ENCODE peak calls at places on chromosomes 4 and X, in four cellular contexts. U, Y, P and A are unnamed samples.

GRCh38 chr4:57102050-57102564 is 8.1 kb downstream of the IGFBP7 start:
- DNase-seq in U (peak), P (no peak), Y (no peak), A (no peak)

GRCh38 chrX:152313529-152314302 is 137.4 kb downstream of the GABRA3 start:
- DNase-seq in P (no peak), Y (no peak), U (no peak), A (no peak)

GRCh38 chrX:39813631-39814246 is 284.0 kb downstream of the BCOR start:
- DNase-seq in Y (no peak), U (peak), P (peak), A (no peak)

GRCh38 chrX:54481751-54482150 is 14.3 kb downstream of the FGD1 start:
- DNase-seq in Y (no peak), P (no peak), U (no peak), A (no peak)

GRCh38 chr4:150164956-150165355 is 86.7 kb downstream of the DCLK2 start:
- DNase-seq in Y (no peak), U (no peak), P (no peak), A (no peak)

GRCh38 chrX:132401935-132402334 is 86.9 kb downstream of the MBNL3 start:
- DNase-seq in U (no peak), P (no peak), Y (no peak), A (no peak)

GRCh38 chr4:77025643-77026321 is 50.0 kb downstream of the CCNI start:
- DNase-seq in P (no peak), U (no peak), Y (no peak), A (no peak)

GRCh38 chrX:37320541-37321203 is 28.5 kb upstream of the PRRG1 start:
- DNase-seq in Y (no peak), P (no peak), U (no peak), A (no peak)

GRCh38 chr4:4327652-4328121 is 37.6 kb downstream of the ZBTB49 start:
- DNase-seq in U (peak), Y (peak), P (no peak), A (peak)

GRCh38 chrX:153411255-153411987 is at the start of gene ZFP92:
- DNase-seq in U (no peak), P (no peak), Y (no peak), A (peak)

GRCh38 chrX:50814701-50815476 is 895 bp upstream of the SHROOM4 start:
- DNase-seq in P (no peak), U (no peak), Y (no peak), A (no peak)

GRCh38 chr4:53127365-53127764 is 238.5 kb downstream of the SCFD2 start:
- DNase-seq in P (no peak), U (no peak), Y (no peak), A (no peak)

GRCh38 chrX:72478351-72478750 is 94.3 kb downstream of the HDAC8 start:
- DNase-seq in Y (no peak), U (no peak), P (no peak), A (no peak)

GRCh38 chr4:160352637-160353036 is 1249.8 kb downstream of the RAPGEF2 start:
- DNase-seq in Y (no peak), U (no peak), P (no peak), A (no peak)

GRCh38 chr4:141782205-141782604 is 145.8 kb downstream of the IL15 start:
- DNase-seq in U (no peak), Y (no peak), P (no peak), A (no peak)

GRCh38 chr4:36676139-36677050 is 395.0 kb downstream of the DTHD1 start:
- DNase-seq in U (no peak), Y (no peak), P (no peak), A (no peak)

GRCh38 chrX:100863326-100863854 is 10.8 kb downstream of the NOX1 start:
- DNase-seq in P (no peak), Y (no peak), U (no peak), A (no peak)

GRCh38 chr4:81343536-81343935 is 128.2 kb downstream of the RASGEF1B start:
- DNase-seq in P (no peak), U (no peak), Y (no peak), A (no peak)

GRCh38 chr4:74161676-74162450 is 3.9 kb downstream of the MTHFD2L start:
- DNase-seq in Y (no peak), U (no peak), P (no peak), A (no peak)

GRCh38 chr4:121256887-121257426 is 92.8 kb upstream of the TNIP3 start:
- DNase-seq in U (no peak), Y (no peak), P (no peak), A (no peak)

GRCh38 chrX:40402771-40403533 is 177.8 kb upstream of the ATP6AP2 start:
- DNase-seq in U (peak), Y (no peak), P (no peak), A (peak)

GRCh38 chr4:184168406-184169019 is 49.2 kb downstream of the ENPP6 start:
- DNase-seq in Y (peak), U (peak), P (peak), A (peak)

GRCh38 chr4:1407657-1408333 is 1.6 kb upstream of the NKX1-1 start:
- DNase-seq in P (no peak), Y (no peak), U (peak), A (no peak)

GRCh38 chr4:174578366-174578765 is 56.1 kb upstream of the HPGD start:
- DNase-seq in P (no peak), U (no peak), Y (no peak), A (no peak)

GRCh38 chrX:121496966-121497365 is 449.6 kb downstream of the GLUD2 start:
- DNase-seq in Y (no peak), U (no peak), P (no peak), A (no peak)

GRCh38 chr4:98614655-98615054 is 43.8 kb downstream of the TSPAN5 start:
- DNase-seq in P (no peak), U (no peak), Y (no peak), A (no peak)

GRCh38 chrX:63746278-63746677 is 38.7 kb downstream of the ARHGEF9 start:
- DNase-seq in Y (no peak), P (no peak), U (no peak), A (no peak)

GRCh38 chrX:8815460-8816065 is 14.4 kb upstream of the FAM9A start:
- DNase-seq in Y (peak), P (no peak), U (no peak), A (no peak)

GRCh38 chr4:27251788-27252187 is 391.1 kb downstream of the STIM2 start:
- DNase-seq in P (no peak), Y (no peak), U (no peak), A (no peak)

GRCh38 chrX:99242001-99242400 is 1168.1 kb downstream of the PCDH19 start:
- DNase-seq in U (no peak), P (peak), Y (no peak), A (no peak)

GRCh38 chr4:66691101-66691500 is 854.2 kb downstream of the CENPC start:
- DNase-seq in P (no peak), U (no peak), Y (no peak), A (no peak)

GRCh38 chr4:16226816-16227461 is 668 bp upstream of the TAPT1 start:
- DNase-seq in P (peak), U (peak), Y (peak), A (peak)

GRCh38 chrX:74925210-74926088 is at the start of gene NEXMIF:
- DNase-seq in Y (no peak), U (peak), P (peak), A (no peak)

GRCh38 chr4:152678841-152679240 is 956 bp downstream of the TMEM154 start:
- DNase-seq in P (no peak), Y (no peak), U (no peak), A (no peak)

GRCh38 chr4:152682143-152682542 is 2.3 kb upstream of the TMEM154 start:
- DNase-seq in P (no peak), U (no peak), Y (no peak), A (no peak)

GRCh38 chr4:152680988-152681731 is 1.4 kb upstream of the TMEM154 start:
- DNase-seq in Y (no peak), U (no peak), P (no peak), A (peak)

GRCh38 chr4:152676052-152676854 is 3.5 kb downstream of the TMEM154 start:
- DNase-seq in U (no peak), Y (no peak), P (no peak), A (no peak)

GRCh38 chr4:152679414-152680281 is at the start of gene TMEM154:
- DNase-seq in U (peak), P (peak), Y (peak), A (peak)
- TF ChIP-seq CTCF in U (no peak), P (no peak), Y (no peak), A (no peak)

DNA sequence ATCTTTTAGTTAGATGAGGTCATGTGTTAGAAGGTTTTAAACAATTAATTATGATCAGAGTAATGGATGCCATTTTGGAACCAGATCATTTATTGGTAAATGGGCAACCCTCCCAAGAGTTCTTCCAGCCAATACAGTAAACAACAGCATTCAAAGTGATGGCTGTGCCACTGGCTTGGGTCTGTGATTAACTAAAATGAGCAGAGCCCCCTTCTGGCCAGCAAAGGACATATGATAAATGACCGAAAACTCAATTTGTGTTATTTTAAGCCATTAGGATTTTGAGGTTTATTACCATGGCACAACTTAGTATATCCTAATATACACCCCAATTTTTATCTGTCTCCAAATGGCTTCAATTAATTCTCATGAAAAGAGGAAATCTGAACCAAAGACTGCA is 90.8 kb upstream of the NPFFR2 start:
- DNase-seq in Y (peak), P (no peak), U (no peak), A (no peak)
- TF ChIP-seq CTCF in Y (peak), P (peak), U (no peak), A (peak)

GRCh38 chr4:43047044-43047443 is 154.5 kb downstream of the GRXCR1 start:
- DNase-seq in U (no peak), Y (no peak), P (no peak), A (no peak)

DNA sequence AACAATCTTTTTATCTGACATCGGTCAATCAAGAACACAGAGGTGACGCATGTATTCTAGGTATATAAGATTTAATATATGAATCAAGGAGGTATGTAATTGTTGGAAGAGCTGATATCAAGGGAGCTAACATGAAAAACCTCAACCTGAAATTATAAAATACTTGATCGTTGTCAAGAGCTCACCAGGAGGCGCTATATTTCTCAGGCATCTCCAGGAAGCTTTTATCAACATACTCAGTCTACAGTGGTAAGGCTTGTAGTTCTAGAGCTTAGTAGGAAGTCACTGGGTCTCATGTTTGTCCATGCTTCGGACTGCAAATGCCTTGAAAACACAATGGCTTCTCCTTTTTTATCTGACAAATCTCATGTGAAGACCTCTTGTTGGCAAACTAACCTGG is 156.1 kb downstream of the GRXCR1 start:
- DNase-seq in P (no peak), U (no peak), Y (no peak), A (no peak)
- TF ChIP-seq CTCF in P (no peak), U (no peak), Y (no peak), A (no peak)

DNA sequence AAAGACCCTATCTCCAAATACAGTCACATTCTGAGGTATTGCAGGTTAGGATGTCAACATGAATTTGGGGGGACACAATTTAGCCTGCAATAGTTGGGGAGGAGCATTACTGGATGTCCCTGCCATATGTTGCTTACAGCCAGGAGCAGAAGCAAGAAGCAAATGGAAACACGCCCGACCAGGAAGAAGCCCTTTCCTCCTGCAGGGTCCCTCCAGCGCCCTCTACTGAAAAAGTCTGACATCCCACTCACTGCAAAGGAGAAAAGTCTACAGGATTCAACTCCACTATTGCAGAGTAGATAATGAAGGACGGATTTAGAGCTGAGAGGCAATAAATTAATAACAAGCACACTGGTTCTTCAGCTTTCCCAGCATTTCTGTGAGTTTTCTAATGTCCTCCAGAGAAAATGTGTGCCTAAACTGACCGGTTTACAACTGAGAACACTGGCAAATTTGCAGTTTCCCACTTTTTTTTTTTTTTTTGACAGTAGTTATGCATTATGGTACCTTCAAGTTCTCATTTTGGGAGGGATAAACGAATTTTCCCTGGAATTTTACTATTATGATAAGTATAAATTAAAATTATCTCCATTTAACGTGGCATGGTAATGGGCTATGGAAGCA is 31.7 kb downstream of the COQ2 start:
- DNase-seq in U (no peak), Y (peak), P (no peak), A (peak)
- TF ChIP-seq CTCF in U (peak), Y (peak), P (peak), A (peak)

DNA sequence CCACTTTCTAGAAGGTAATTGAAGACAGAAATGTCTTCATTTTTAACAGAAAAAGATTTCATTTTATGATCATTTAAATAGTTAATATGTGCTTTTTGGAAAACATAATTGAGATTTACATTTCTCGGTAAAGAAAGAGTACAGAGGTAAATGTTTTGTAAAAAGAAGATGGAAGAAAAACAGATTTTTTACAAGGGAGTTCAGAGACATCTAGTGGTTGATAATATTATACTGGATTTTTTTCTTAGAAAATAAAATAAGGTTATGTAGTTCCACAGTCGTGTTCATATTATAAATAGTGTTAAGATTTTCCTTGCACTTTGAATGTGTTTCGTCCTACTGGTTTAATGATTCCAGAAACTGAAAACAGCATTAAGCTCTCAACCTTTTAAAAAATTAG is 60.6 kb downstream of the SMARCA1 start:
- DNase-seq in U (no peak), Y (no peak), P (no peak), A (no peak)
- TF ChIP-seq CTCF in U (no peak), Y (peak), P (no peak), A (no peak)

GRCh38 chr4:84264652-84265051 is 234.4 kb downstream of the NKX6-1 start:
- DNase-seq in U (no peak), Y (no peak), P (no peak), A (no peak)

GRCh38 chr4:84254537-84254936 is 244.6 kb downstream of the NKX6-1 start:
- DNase-seq in P (no peak), Y (no peak), U (no peak), A (no peak)

GRCh38 chr4:84263415-84263814 is 235.7 kb downstream of the NKX6-1 start:
- DNase-seq in Y (no peak), P (no peak), U (no peak), A (no peak)

GRCh38 chr4:84260495-84260894 is 238.6 kb downstream of the NKX6-1 start:
- DNase-seq in Y (no peak), P (no peak), U (no peak), A (no peak)

DNA sequence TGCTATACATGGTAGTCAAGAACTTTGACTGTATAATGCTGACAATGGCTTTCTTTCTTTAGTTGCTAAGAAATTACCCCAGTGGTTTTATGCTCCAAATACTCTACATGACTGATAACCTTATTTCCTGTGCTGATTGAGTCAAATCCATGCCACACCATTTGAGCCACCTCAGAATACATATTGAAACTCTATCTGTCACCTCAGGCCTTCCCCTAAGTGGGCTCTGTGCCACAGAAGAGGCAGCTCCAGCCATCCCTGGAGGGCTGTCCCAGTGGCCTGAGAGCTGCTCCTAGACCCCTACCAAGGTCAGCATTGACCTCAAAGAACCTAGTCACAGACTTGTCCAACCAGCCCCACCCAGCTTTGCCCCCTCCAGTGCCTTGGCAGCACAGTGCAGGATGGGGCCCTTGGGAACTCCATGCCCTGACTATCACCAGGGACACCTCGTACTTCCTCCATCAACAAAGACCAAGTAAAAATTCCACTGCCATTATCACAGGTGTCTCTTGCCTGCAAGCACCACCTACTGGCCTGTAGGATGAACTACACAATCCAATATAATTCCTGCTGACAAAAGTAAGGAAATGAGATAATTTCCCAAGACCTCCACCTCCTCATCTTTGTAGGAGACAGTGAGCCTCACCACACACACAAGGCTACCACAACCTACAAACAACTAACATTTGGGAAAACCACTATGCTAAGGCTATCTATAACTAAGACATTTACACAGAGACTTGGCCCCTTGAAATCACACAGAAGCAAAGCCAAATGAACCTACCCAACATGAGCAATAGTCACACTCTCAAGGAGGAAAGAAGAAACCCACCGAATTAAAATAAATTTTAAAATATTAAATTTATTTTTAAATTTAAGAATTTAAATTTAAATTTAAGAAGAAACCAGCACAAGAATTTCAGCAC is 239.9 kb downstream of the NKX6-1 start:
- DNase-seq in U (no peak), P (no peak), Y (no peak), A (no peak)
- TF ChIP-seq CTCF in U (no peak), P (peak), Y (peak), A (peak)

GRCh38 chr4:97153042-97153441 is 990.2 kb downstream of the STPG2 start:
- DNase-seq in P (no peak), U (no peak), Y (no peak), A (no peak)
- TF ChIP-seq CTCF in P (no peak), U (no peak), Y (peak), A (no peak)

DNA sequence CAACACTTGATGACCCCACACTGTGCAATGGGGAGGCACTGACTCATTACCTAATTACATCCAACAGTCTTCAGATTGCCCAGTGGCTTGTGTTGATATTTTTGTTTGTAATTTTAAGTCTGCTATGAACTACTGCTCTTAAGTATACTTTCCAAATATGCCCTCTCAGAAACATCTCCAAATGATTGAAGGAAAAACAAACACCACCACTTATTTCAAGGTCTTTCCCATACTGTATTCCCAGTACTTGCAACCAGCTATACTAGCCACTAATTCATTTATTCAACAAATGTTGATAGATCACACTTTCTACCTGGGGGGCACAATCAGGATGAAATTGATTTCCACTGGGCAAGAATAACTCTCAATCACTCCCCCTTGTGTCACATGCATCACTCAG is 302.2 kb upstream of the CPEB2 start:
- DNase-seq in U (no peak), Y (no peak), P (no peak), A (no peak)
- TF ChIP-seq CTCF in U (no peak), Y (no peak), P (no peak), A (no peak)